ENCODE peak calls at places on chromosomes 16 and 17, in nine cellular contexts. C is stomach, R is ascending aorta, N is OCI-LY7, F is breast epithelium, H is body of pancreas, G is heart left ventricle, K is uterus, Z is transverse colon. J is an unnamed sample.
A peak's percentile ranks its signal among the peaks of the same experiment; 100 is the strongest.

GRCh38 chr17:61562287-61562686 is 28.7 kb downstream of the NACA2 start:
- DNase-seq in G (no peak), H (no peak), K (no peak), R (no peak), F (no peak), N (no peak), C (no peak), Z (no peak), J (no peak)

GRCh38 chr17:69597898-69598692 is 183.6 kb downstream of the MAP2K6 start:
- DNase-seq in C (no peak), K (no peak), G (no peak), Z (no peak), F (no peak), N (no peak), H (no peak), R (no peak), J (no peak)

GRCh38 chr17:71792966-71793365 is 327.9 kb upstream of the SOX9 start:
- DNase-seq in C (no peak), G (no peak), Z (no peak), R (no peak), F (no peak), K (no peak), N (no peak), H (no peak), J (no peak)

GRCh38 chr16:15592324-15592723 is 50.6 kb downstream of the MARF1 start:
- DNase-seq in K (no peak), R (no peak), Z (peak; percentile 27), G (no peak), C (no peak), N (no peak), F (no peak), H (no peak), J (no peak)

GRCh38 chr17:38749222-38750043 is 1.3 kb upstream of the PCGF2 start:
- DNase-seq in H (peak; percentile 75), G (peak; percentile 95), Z (peak; percentile 84), N (no peak), F (peak; percentile 89), C (peak; percentile 81), R (no peak), K (peak; percentile 91), J (peak; percentile 87)

GRCh38 chr17:48441231-48441711 is 11.3 kb upstream of the SKAP1 start:
- DNase-seq in K (no peak), C (no peak), H (no peak), Z (no peak), N (peak; percentile 95), G (no peak), F (no peak), R (no peak), J (no peak)

GRCh38 chr16:59210955-59211541 is 476.9 kb upstream of the GOT2 start:
- DNase-seq in F (no peak), R (no peak), H (peak; percentile 5), N (no peak), C (no peak), G (no peak), Z (no peak), K (no peak), J (peak; percentile 37)

GRCh38 chr17:80545499-80545826 is 825 bp downstream of the RPTOR start:
- DNase-seq in K (no peak), F (no peak), N (peak; percentile 27), Z (no peak), R (no peak), C (no peak), H (no peak), G (no peak), J (no peak)

GRCh38 chr17:43755389-43755875 is 3.2 kb downstream of the SOST start:
- DNase-seq in N (no peak), K (no peak), R (no peak), C (no peak), Z (no peak), G (no peak), F (no peak), H (peak; percentile 33), J (peak; percentile 54)

GRCh38 chr17:63439682-63440081 is 6.4 kb downstream of the CYB561 start:
- DNase-seq in N (no peak), C (no peak), K (no peak), F (no peak), G (no peak), Z (no peak), H (no peak), R (no peak), J (no peak)

GRCh38 chr17:1498869-1499268 is 6.4 kb upstream of the MYO1C start:
- DNase-seq in K (no peak), R (no peak), Z (no peak), F (no peak), C (no peak), G (no peak), H (no peak), N (no peak), J (no peak)

GRCh38 chr17:65020284-65020683 is 36.3 kb downstream of the GNA13 start:
- DNase-seq in G (no peak), H (no peak), K (no peak), Z (no peak), R (no peak), F (no peak), C (no peak), N (no peak), J (no peak)

GRCh38 chr16:30535777-30536190 is 1.1 kb upstream of the ZNF747 start:
- DNase-seq in N (peak; percentile 82), F (peak; percentile 82), R (no peak), C (peak; percentile 78), H (peak; percentile 82), K (peak; percentile 67), G (peak; percentile 85), Z (peak; percentile 84), J (peak; percentile 90)

GRCh38 chr17:62800580-62800979 is 7.5 kb downstream of the MARCHF10 start:
- DNase-seq in C (peak; percentile 33), K (no peak), Z (no peak), N (no peak), H (peak; percentile 40), G (no peak), R (no peak), F (no peak), J (no peak)

GRCh38 chr17:16083223-16083622 is 83.6 kb downstream of the TTC19 start:
- DNase-seq in C (no peak), R (no peak), F (no peak), N (no peak), H (no peak), K (no peak), G (no peak), Z (no peak), J (no peak)

GRCh38 chr17:16086957-16087356 is 87.3 kb downstream of the TTC19 start:
- DNase-seq in F (no peak), Z (no peak), N (no peak), H (no peak), C (no peak), G (no peak), R (no peak), K (no peak), J (no peak)

GRCh38 chr17:16080366-16080765 is 80.7 kb downstream of the TTC19 start:
- DNase-seq in R (no peak), K (no peak), F (no peak), G (no peak), C (no peak), N (no peak), H (no peak), Z (no peak), J (no peak)

GRCh38 chr17:16085066-16085699 is 85.6 kb downstream of the TTC19 start:
- DNase-seq in F (no peak), C (no peak), G (no peak), H (no peak), R (no peak), Z (no peak), K (no peak), N (no peak), J (no peak)

DNA sequence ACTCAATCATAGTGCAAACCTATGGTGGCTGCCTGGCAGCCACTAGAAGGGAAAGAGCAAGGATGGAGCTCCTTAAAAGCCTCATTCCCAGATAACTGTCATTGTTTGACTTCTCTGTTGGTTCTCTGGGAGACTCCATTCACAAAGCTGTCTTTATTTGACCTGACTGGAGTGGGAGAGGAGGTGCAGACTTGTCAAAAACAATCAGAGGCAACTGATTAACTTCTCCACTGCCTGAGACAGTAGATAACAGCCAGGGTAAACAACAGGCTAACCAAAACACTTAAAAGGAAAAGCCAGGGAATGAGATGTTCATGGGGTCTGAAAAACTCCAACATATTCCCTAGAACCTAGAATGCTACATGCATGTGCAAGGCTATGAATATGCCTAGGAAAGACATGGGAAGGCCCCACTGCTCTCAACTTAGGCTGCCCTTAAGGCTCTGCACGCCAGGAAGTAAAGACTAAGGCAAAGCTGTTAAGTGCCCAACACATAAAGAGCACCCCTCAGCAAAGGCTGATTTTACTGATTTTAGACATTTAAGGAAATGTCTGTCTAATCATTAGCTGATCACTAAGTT is 82.0 kb downstream of the TTC19 start:
- DNase-seq in H (no peak), Z (no peak), F (no peak), K (no peak), G (no peak), C (no peak), N (no peak), R (no peak), J (no peak)
- H3K27ac ChIP-seq in H (no peak overlapping the region), Z (peak overlapping the region; percentile 8), F (no peak overlapping the region), K (peak overlapping the region; percentile 5), G (no peak overlapping the region), C (no peak overlapping the region), N (no peak overlapping the region), R (no peak overlapping the region), J (no peak overlapping the region)

GRCh38 chr16:4703906-4704305 is 10.5 kb downstream of the NUDT16L1 start:
- DNase-seq in F (no peak), N (no peak), Z (no peak), G (no peak), H (no peak), C (no peak), R (no peak), K (no peak), J (no peak)
- H3K36me3 ChIP-seq in F (no peaks in the 10 kb centered on the region), N (peaks cover 45% of the 10 kb centered on the region), Z (peaks cover 16% of the 10 kb centered on the region), G (no peaks in the 10 kb centered on the region), H (no peaks in the 10 kb centered on the region), C (peaks cover 95% of the 10 kb centered on the region), R (peaks cover 73% of the 10 kb centered on the region), K (no peaks in the 10 kb centered on the region), J (no peaks in the 10 kb centered on the region)

DNA sequence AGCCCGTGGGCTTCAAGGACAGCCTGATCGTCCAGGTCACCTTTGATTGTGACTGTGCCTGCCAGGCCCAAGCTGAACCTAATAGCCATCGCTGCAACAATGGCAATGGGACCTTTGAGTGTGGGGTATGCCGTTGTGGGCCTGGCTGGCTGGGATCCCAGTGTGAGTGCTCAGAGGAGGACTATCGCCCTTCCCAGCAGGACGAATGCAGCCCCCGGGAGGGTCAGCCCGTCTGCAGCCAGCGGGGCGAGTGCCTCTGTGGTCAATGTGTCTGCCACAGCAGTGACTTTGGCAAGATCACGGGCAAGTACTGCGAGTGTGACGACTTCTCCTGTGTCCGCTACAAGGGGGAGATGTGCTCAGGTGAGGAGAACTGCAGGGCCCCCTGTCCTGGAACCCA is 31.5 kb upstream of the EFCAB13 start:
- DNase-seq in C (no peak), F (no peak), N (no peak), G (no peak), K (no peak), R (no peak), H (no peak), Z (no peak), J (no peak)
- H3K27ac ChIP-seq in C (no peak overlapping the region), F (no peak overlapping the region), N (no peak overlapping the region), G (no peak overlapping the region), K (no peak overlapping the region), R (no peak overlapping the region), H (no peak overlapping the region), Z (no peak overlapping the region), J (no peak overlapping the region)

DNA sequence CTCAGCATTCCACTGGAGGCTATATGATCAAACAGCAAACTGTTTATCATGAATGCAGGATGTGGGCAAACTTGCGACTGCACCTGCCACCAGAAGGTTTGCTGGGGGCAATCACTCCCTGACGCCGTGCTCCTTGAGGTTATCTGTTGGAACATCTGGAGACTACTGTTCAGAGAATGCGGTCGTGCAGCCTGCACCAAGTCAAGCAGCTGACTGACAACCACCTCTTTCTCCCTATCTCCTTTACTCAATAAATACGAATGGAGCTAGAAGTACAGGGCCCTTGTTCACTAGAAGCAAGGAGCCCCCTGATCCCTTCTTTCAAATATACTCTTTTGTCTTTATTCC is 2101.2 kb downstream of the TP53TG3F start:
- DNase-seq in G (no peak), K (no peak), R (no peak), Z (no peak), C (no peak), H (no peak), F (no peak), N (no peak), J (no peak)
- H3K36me3 ChIP-seq in G (no peaks in the 10 kb centered on the region), K (no peaks in the 10 kb centered on the region), R (no peaks in the 10 kb centered on the region), Z (no peaks in the 10 kb centered on the region), C (no peaks in the 10 kb centered on the region), H (no peaks in the 10 kb centered on the region), F (no peaks in the 10 kb centered on the region), N (no peaks in the 10 kb centered on the region), J (no peaks in the 10 kb centered on the region)

J was measured in testis.